ENCODE peak calls at places on chromosome 12, in nine cellular contexts. U, C, R, N, F, Z, K, G and O are unnamed samples.

GRCh38 chr12:10220398-10221077 is 7.9 kb downstream of the GABARAPL1 start:
- DNase-seq in R (peak; percentile 31), C (peak; percentile 64), N (peak; percentile 87), U (no peak), K (peak; percentile 91), F (peak; percentile 18), Z (no peak), G (peak; percentile 70), O (no peak)

GRCh38 chr12:34395056-34396005 is 373.0 kb downstream of the ALG10 start:
- DNase-seq in F (no peak), U (no peak), G (no peak), K (peak; percentile 27), Z (peak; percentile 64), C (peak; percentile 21), R (peak; percentile 3), N (peak; percentile 19), O (peak; percentile 8)

GRCh38 chr12:82415402-82415801 is 57.1 kb downstream of the METTL25 start:
- DNase-seq in F (no peak), C (no peak), K (no peak), N (no peak), U (no peak), Z (no peak), R (no peak), G (peak; percentile 90), O (no peak)

GRCh38 chr12:52949413-52950331 is 754 bp downstream of the KRT18 start:
- DNase-seq in R (no peak), U (no peak), F (peak; percentile 96), Z (no peak), C (peak; percentile 80), K (no peak), G (peak; percentile 97), N (peak; percentile 71), O (peak; percentile 78)

GRCh38 chr12:79274571-79275064 is 410.0 kb downstream of the SYT1 start:
- DNase-seq in U (no peak), C (no peak), G (peak; percentile 9), K (no peak), F (no peak), Z (no peak), R (no peak), N (no peak), O (no peak)

GRCh38 chr12:107091989-107092641 is 1.2 kb downstream of the CRY1 start:
- DNase-seq in U (no peak), Z (no peak), N (no peak), G (peak; percentile 93), K (no peak), F (peak; percentile 97), C (peak; percentile 32), R (no peak), O (no peak)

GRCh38 chr12:112656141-112656540 is 135.4 kb upstream of the RPH3A start:
- DNase-seq in K (no peak), G (no peak), F (no peak), N (no peak), Z (no peak), U (no peak), C (no peak), R (no peak), O (no peak)

GRCh38 chr12:30970559-30971202 is 44.1 kb downstream of the TSPAN11 start:
- DNase-seq in G (no peak), F (peak; percentile 71), Z (no peak), K (no peak), C (no peak), U (no peak), N (no peak), R (peak; percentile 25), O (no peak)

GRCh38 chr12:111453071-111453989 is 47.6 kb downstream of the SH2B3 start:
- DNase-seq in N (peak; percentile 44), R (peak; percentile 18), G (no peak), U (no peak), F (no peak), Z (no peak), K (no peak), C (peak; percentile 24), O (no peak)

GRCh38 chr12:29961231-29961630 is 177.5 kb upstream of the TMTC1 start:
- DNase-seq in F (no peak), R (no peak), K (no peak), G (peak; percentile 58), Z (no peak), N (no peak), C (no peak), U (no peak), O (no peak)

GRCh38 chr12:117533687-117534086 is 172.3 kb upstream of the NOS1 start:
- DNase-seq in K (no peak), U (no peak), F (no peak), Z (no peak), N (peak; percentile 7), R (no peak), G (no peak), C (no peak), O (peak; percentile 77)

GRCh38 chr12:52913424-52913821 is 8.5 kb upstream of the KRT8 start:
- DNase-seq in R (no peak), G (no peak), N (no peak), Z (no peak), K (no peak), U (no peak), C (no peak), F (no peak), O (no peak)

GRCh38 chr12:71782007-71782406 is 27.3 kb downstream of the RAB21 start:
- DNase-seq in U (no peak), K (no peak), R (no peak), N (no peak), G (no peak), F (no peak), Z (no peak), C (no peak), O (no peak)

GRCh38 chr12:71780207-71780822 is 25.7 kb downstream of the RAB21 start:
- DNase-seq in C (no peak), U (no peak), G (peak; percentile 25), K (no peak), N (no peak), F (peak; percentile 63), Z (no peak), R (peak; percentile 27), O (no peak)
- H3K36me3 ChIP-seq in C (peaks cover 11% of the 10 kb centered on the region), U (peaks cover 14% of the 10 kb centered on the region), G (no peaks in the 10 kb centered on the region), K (peaks cover 23% of the 10 kb centered on the region), N (no peaks in the 10 kb centered on the region), F (peaks cover 23% of the 10 kb centered on the region), Z (peaks cover 38% of the 10 kb centered on the region), R (no peaks in the 10 kb centered on the region), O (no peaks in the 10 kb centered on the region)

GRCh38 chr12:46024099-46024498 is 33.7 kb upstream of the SCAF11 start:
- DNase-seq in Z (no peak), G (no peak), C (no peak), N (no peak), U (no peak), F (no peak), R (no peak), K (no peak), O (no peak)

DNA sequence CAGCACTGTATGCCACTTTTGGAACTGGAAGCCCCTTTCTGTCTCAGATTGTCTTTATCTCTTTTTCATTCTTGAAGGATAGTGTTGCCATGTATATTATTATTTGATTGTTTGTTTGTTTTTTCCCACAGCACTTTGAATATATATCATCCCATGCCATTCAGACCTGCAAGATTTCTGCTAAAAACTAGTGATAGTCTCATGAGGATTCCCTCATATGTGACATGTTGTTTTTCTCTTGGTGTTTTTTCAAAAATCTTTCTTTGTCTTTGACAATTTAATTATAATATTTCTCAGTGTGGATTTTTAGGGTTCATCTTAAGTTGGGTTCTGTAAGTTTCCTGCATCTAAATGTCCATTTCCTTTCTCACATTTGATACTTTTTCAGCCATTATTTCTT is 36.8 kb upstream of the SCAF11 start:
- DNase-seq in G (no peak), C (no peak), R (no peak), Z (no peak), N (no peak), F (no peak), U (no peak), K (no peak), O (no peak)
- H3K9me3 ChIP-seq in G (no peaks in the 10 kb centered on the region), C (peaks cover 19% of the 10 kb centered on the region), R (peaks cover 13% of the 10 kb centered on the region), Z (peaks cover 74% of the 10 kb centered on the region), N (no peaks in the 10 kb centered on the region), F (peaks cover 19% of the 10 kb centered on the region), U (peaks cover 7% of the 10 kb centered on the region), K (peaks cover 24% of the 10 kb centered on the region), O (no peaks in the 10 kb centered on the region)

DNA sequence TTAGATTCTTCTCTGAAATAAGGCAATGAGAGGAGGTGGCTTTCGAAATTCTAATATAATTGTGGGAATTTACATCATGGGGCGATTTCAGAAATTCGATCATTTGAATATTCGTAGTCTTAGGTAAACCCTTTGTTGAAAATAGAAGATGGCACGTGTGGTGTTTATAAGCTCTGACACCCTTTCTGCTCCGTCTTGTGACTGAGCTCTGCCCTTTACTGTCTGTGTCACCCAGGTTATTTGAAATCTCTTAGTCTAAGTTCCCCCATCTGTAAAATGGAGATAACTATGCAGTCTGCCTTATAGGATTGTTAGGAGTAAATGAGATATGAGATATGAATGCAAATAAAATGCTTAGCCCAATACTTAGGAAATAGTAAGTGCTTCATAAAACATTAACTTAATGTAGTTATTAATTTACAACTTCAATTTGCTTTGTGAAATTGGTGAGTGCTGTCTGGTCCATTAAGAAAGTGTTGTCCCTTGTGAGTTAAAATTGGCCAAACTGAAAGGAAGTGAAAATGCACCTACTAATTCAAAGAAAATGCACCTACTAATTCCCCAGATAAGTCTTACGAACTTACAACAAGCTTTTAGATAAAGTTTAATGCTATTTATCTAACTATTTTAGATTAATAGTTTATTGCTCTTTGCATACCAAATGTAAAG is 1.6 kb downstream of the BMAL2 start:
- DNase-seq in K (no peak), R (no peak), Z (no peak), G (no peak), U (no peak), C (no peak), N (no peak), F (peak; percentile 32), O (no peak)
- H3K36me3 ChIP-seq in K (no peaks in the 10 kb centered on the region), R (no peaks in the 10 kb centered on the region), Z (no peaks in the 10 kb centered on the region), G (no peaks in the 10 kb centered on the region), U (no peaks in the 10 kb centered on the region), C (no peaks in the 10 kb centered on the region), N (no peaks in the 10 kb centered on the region), F (peaks cover 4% of the 10 kb centered on the region), O (no peaks in the 10 kb centered on the region)

DNA sequence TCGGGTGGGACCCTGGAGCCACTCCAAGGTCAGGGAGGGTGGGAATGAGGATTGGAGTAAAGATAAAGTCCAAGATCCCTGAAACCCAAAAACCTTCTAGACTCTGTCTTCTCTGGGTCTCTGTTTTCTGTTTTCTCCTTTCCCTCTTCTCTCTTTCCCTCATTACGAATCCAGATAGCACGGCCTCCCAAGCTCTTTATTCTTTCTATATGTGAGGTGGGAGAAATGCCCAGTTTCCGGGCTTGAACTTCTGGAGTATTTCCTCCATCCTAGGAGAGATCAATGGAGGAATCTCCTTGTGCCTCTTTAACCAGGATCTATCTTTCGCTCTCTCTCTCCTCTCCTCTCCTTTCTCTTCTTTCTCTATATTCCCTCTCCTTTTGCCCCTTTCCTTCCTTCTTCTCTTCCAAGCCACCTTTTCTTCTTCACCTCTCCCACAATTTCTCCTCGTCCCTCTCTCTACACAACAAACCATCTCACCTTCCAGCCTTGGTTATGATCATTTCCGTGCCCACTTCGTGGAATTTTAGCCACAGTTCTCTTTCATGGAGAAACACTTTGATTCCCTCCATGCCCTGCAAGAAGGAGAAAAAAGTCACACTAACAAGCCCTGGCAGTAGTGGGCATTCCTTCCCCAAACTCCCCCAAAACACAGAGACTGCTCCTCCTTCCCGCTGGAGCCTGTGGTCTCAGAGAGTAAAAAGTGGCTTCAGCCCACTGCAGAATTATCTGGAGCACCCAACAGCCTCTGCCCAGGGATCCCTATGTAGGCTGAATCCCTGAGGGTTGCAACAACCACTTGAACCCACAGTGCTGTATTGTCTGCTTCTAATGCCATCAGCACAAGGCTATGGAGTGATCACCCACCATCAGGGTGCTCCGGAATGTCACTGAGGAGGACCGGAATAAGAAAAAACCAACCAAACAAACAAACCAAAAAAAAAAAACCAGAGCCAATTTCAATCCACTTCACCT is 4.3 kb downstream of the TBX5 start:
- DNase-seq in Z (no peak), N (no peak), C (no peak), U (no peak), R (no peak), F (no peak), G (no peak), K (no peak), O (no peak)
- H3K9me3 ChIP-seq in Z (no peaks in the 10 kb centered on the region), N (no peaks in the 10 kb centered on the region), C (no peaks in the 10 kb centered on the region), U (no peaks in the 10 kb centered on the region), R (no peaks in the 10 kb centered on the region), F (no peaks in the 10 kb centered on the region), G (no peaks in the 10 kb centered on the region), K (no peaks in the 10 kb centered on the region), O (no peaks in the 10 kb centered on the region)